ENCODE peak calls at places on chromosomes 1 and 21, in six cellular contexts. V is T47D; Z is T-helper 22 cell; U is stimulated activated CD8-positive, alpha-beta memory T cell treated with anti-CD3 and anti-CD28 coated beads, Interleukin-7, amount 100 ng/mL, for 24 hours; E is OCI-LY7; I is HT1080. O is an unnamed sample.

GRCh38 chr1:174284052-174284451 is 124.7 kb downstream of the RABGAP1L start:
- DNase-seq in V (no peak), Z (no peak), U (no peak), E (no peak), I (no peak), O (no peak)

GRCh38 chr21:39660191-39660590 is 47.5 kb downstream of the B3GALT5 start:
- DNase-seq in V (no peak), Z (no peak), U (no peak), E (no peak), I (peak; percentile 49), O (no peak)

GRCh38 chr1:47725732-47726495 is 271.3 kb downstream of the TRABD2B start:
- DNase-seq in V (peak; percentile 75), Z (no peak), U (peak; percentile 39), E (peak; percentile 72), I (peak; percentile 52), O (peak; percentile 58)

GRCh38 chr1:228668553-228669400 is 66.5 kb upstream of the RHOU start:
- DNase-seq in V (no peak), Z (no peak), U (no peak), E (no peak), I (no peak), O (no peak)

GRCh38 chr1:9867408-9868243 is 42.4 kb downstream of the CTNNBIP1 start:
- DNase-seq in V (peak; percentile 66), Z (peak; percentile 61), U (peak; percentile 81), E (peak; percentile 87), I (peak; percentile 66), O (peak; percentile 94)

GRCh38 chr1:157087030-157087429 is 12.6 kb downstream of the ETV3L start:
- DNase-seq in V (no peak), Z (no peak), U (no peak), E (no peak), I (no peak), O (no peak)

GRCh38 chr21:33064623-33064996 is 5.3 kb upstream of the OLIG1 start:
- DNase-seq in V (no peak), Z (no peak), U (no peak), E (no peak), I (no peak), O (no peak)

GRCh38 chr1:206907304-206907991 is 10.2 kb downstream of the IL24 start:
- DNase-seq in V (peak; percentile 69), Z (no peak), U (no peak), E (no peak), I (no peak), O (no peak)

O was measured in omental fat pad.